ENCODE peak calls at places on chromosomes 1 and 21, in eight cellular contexts. One of them, this sample, is unnamed.

GRCh38 chr1:18512883-18513282 is 32.2 kb downstream of the KLHDC7A start:
- DNase-seq in GM12891: no peak
- DNase-seq in ACHN: no peak
- DNase-seq in ELR: no peak
- DNase-seq in effector memory CD8-positive, alpha-beta T cell: no peak
- DNase-seq in HL-60: no peak
- DNase-seq in endothelial cell of umbilical vein: no peak
- DNase-seq in NAMALWA: no peak
- DNase-seq in this sample: no peak

GRCh38 chr1:31166462-31166861 is 73.2 kb downstream of the NKAIN1 start:
- DNase-seq in GM12891: no peak
- DNase-seq in ACHN: no peak
- DNase-seq in ELR: no peak
- DNase-seq in effector memory CD8-positive, alpha-beta T cell: no peak
- DNase-seq in HL-60: no peak
- DNase-seq in endothelial cell of umbilical vein: no peak
- DNase-seq in NAMALWA: no peak
- DNase-seq in this sample: no peak

GRCh38 chr1:53371851-53372250 is 44.0 kb upstream of the LRP8 start:
- DNase-seq in GM12891: no peak
- DNase-seq in ACHN: no peak
- DNase-seq in ELR: no peak
- DNase-seq in effector memory CD8-positive, alpha-beta T cell: no peak
- DNase-seq in HL-60: no peak
- DNase-seq in endothelial cell of umbilical vein: no peak
- DNase-seq in NAMALWA: no peak
- DNase-seq in this sample: no peak

GRCh38 chr1:113021430-113022085 is 51.4 kb upstream of the LRIG2 start:
- DNase-seq in GM12891: no peak
- DNase-seq in ACHN: no peak
- DNase-seq in ELR: no peak
- DNase-seq in effector memory CD8-positive, alpha-beta T cell: no peak
- DNase-seq in HL-60: no peak
- DNase-seq in endothelial cell of umbilical vein: no peak
- DNase-seq in NAMALWA: no peak
- DNase-seq in this sample: no peak

GRCh38 chr1:37989381-37989930 is 366 bp downstream of the SF3A3 start:
- DNase-seq in GM12891: no peak
- DNase-seq in ACHN: peak; percentile 29
- DNase-seq in ELR: peak; percentile 69
- DNase-seq in effector memory CD8-positive, alpha-beta T cell: no peak
- DNase-seq in HL-60: no peak
- DNase-seq in endothelial cell of umbilical vein: no peak
- DNase-seq in NAMALWA: peak; percentile 75
- DNase-seq in this sample: peak; percentile 50

GRCh38 chr1:1371354-1371740 is 3.7 kb downstream of the AURKAIP1 start:
- DNase-seq in GM12891: no peak
- DNase-seq in ACHN: no peak
- DNase-seq in ELR: no peak
- DNase-seq in effector memory CD8-positive, alpha-beta T cell: peak; percentile 76
- DNase-seq in HL-60: peak; percentile 80
- DNase-seq in endothelial cell of umbilical vein: no peak
- DNase-seq in NAMALWA: no peak
- DNase-seq in this sample: no peak

GRCh38 chr1:227864882-227865281 is 49.4 kb downstream of the PRSS38 start:
- DNase-seq in GM12891: no peak
- DNase-seq in ACHN: no peak
- DNase-seq in ELR: no peak
- DNase-seq in effector memory CD8-positive, alpha-beta T cell: no peak
- DNase-seq in HL-60: no peak
- DNase-seq in endothelial cell of umbilical vein: no peak
- DNase-seq in NAMALWA: no peak
- DNase-seq in this sample: no peak

GRCh38 chr1:79323240-79324025 is 316.9 kb upstream of the ADGRL4 start:
- DNase-seq in GM12891: no peak
- DNase-seq in ACHN: peak; percentile 65
- DNase-seq in ELR: peak; percentile 98
- DNase-seq in effector memory CD8-positive, alpha-beta T cell: no peak
- DNase-seq in HL-60: no peak
- DNase-seq in endothelial cell of umbilical vein: peak; percentile 62
- DNase-seq in NAMALWA: no peak
- DNase-seq in this sample: peak; percentile 97

GRCh38 chr1:63922848-63923247 is 149.0 kb downstream of the ROR1 start:
- DNase-seq in GM12891: no peak
- DNase-seq in ACHN: no peak
- DNase-seq in ELR: no peak
- DNase-seq in effector memory CD8-positive, alpha-beta T cell: no peak
- DNase-seq in HL-60: no peak
- DNase-seq in endothelial cell of umbilical vein: no peak
- DNase-seq in NAMALWA: no peak
- DNase-seq in this sample: no peak

GRCh38 chr1:92310185-92310597 is 11.3 kb downstream of the RPAP2 start:
- DNase-seq in GM12891: no peak
- DNase-seq in ACHN: peak; percentile 34
- DNase-seq in ELR: peak; percentile 64
- DNase-seq in effector memory CD8-positive, alpha-beta T cell: no peak
- DNase-seq in HL-60: no peak
- DNase-seq in endothelial cell of umbilical vein: peak; percentile 33
- DNase-seq in NAMALWA: peak; percentile 51
- DNase-seq in this sample: peak; percentile 35

GRCh38 chr1:241376711-241377110 is 19.7 kb upstream of the RGS7 start:
- DNase-seq in GM12891: no peak
- DNase-seq in ACHN: no peak
- DNase-seq in ELR: no peak
- DNase-seq in effector memory CD8-positive, alpha-beta T cell: no peak
- DNase-seq in HL-60: no peak
- DNase-seq in endothelial cell of umbilical vein: no peak
- DNase-seq in NAMALWA: no peak
- DNase-seq in this sample: no peak

GRCh38 chr1:182107218-182107617 is 45.7 kb upstream of the ZNF648 start:
- DNase-seq in GM12891: no peak
- DNase-seq in ACHN: no peak
- DNase-seq in ELR: no peak
- DNase-seq in effector memory CD8-positive, alpha-beta T cell: no peak
- DNase-seq in HL-60: no peak
- DNase-seq in endothelial cell of umbilical vein: no peak
- DNase-seq in NAMALWA: no peak
- DNase-seq in this sample: peak; percentile 44

GRCh38 chr1:212458817-212459216 is 26.1 kb downstream of the NENF start:
- DNase-seq in GM12891: no peak
- DNase-seq in ACHN: no peak
- DNase-seq in ELR: no peak
- DNase-seq in effector memory CD8-positive, alpha-beta T cell: no peak
- DNase-seq in HL-60: no peak
- DNase-seq in endothelial cell of umbilical vein: no peak
- DNase-seq in NAMALWA: peak; percentile 47
- DNase-seq in this sample: no peak

GRCh38 chr1:233114860-233115259 is 164.4 kb downstream of the NTPCR start:
- DNase-seq in GM12891: no peak
- DNase-seq in ACHN: peak; percentile 4
- DNase-seq in ELR: no peak
- DNase-seq in effector memory CD8-positive, alpha-beta T cell: no peak
- DNase-seq in HL-60: peak; percentile 74
- DNase-seq in endothelial cell of umbilical vein: peak; percentile 29
- DNase-seq in NAMALWA: no peak
- DNase-seq in this sample: no peak

GRCh38 chr1:109620396-109620817 is 770 bp downstream of the AMPD2 start:
- DNase-seq in GM12891: no peak
- DNase-seq in ACHN: peak; percentile 51
- DNase-seq in ELR: peak; percentile 67
- DNase-seq in effector memory CD8-positive, alpha-beta T cell: no peak
- DNase-seq in HL-60: no peak
- DNase-seq in endothelial cell of umbilical vein: no peak
- DNase-seq in NAMALWA: no peak
- DNase-seq in this sample: peak; percentile 59

GRCh38 chr1:228011721-228012311 is 5.0 kb downstream of the WNT3A start:
- DNase-seq in GM12891: no peak
- DNase-seq in ACHN: no peak
- DNase-seq in ELR: no peak
- DNase-seq in effector memory CD8-positive, alpha-beta T cell: no peak
- DNase-seq in HL-60: no peak
- DNase-seq in endothelial cell of umbilical vein: no peak
- DNase-seq in NAMALWA: no peak
- DNase-seq in this sample: no peak

GRCh38 chr1:151827853-151828252 is 3.7 kb downstream of the RORC start:
- DNase-seq in GM12891: no peak
- DNase-seq in ACHN: no peak
- DNase-seq in ELR: no peak
- DNase-seq in effector memory CD8-positive, alpha-beta T cell: no peak
- DNase-seq in HL-60: no peak
- DNase-seq in endothelial cell of umbilical vein: no peak
- DNase-seq in NAMALWA: no peak
- DNase-seq in this sample: no peak

GRCh38 chr1:27058976-27059688 is 46.5 kb upstream of the TENT5B start:
- DNase-seq in GM12891: no peak
- DNase-seq in ACHN: no peak
- DNase-seq in ELR: no peak
- DNase-seq in effector memory CD8-positive, alpha-beta T cell: no peak
- DNase-seq in HL-60: no peak
- DNase-seq in endothelial cell of umbilical vein: no peak
- DNase-seq in NAMALWA: no peak
- DNase-seq in this sample: no peak

GRCh38 chr21:45459171-45460010 is 54.4 kb downstream of the COL18A1 start:
- DNase-seq in GM12891: no peak
- DNase-seq in ACHN: no peak
- DNase-seq in ELR: no peak
- DNase-seq in effector memory CD8-positive, alpha-beta T cell: no peak
- DNase-seq in HL-60: no peak
- DNase-seq in endothelial cell of umbilical vein: no peak
- DNase-seq in NAMALWA: no peak
- DNase-seq in this sample: no peak

GRCh38 chr1:165116732-165117131 is 239.8 kb downstream of the LMX1A start:
- DNase-seq in GM12891: no peak
- DNase-seq in ACHN: peak; percentile 93
- DNase-seq in ELR: peak; percentile 84
- DNase-seq in effector memory CD8-positive, alpha-beta T cell: no peak
- DNase-seq in HL-60: no peak
- DNase-seq in endothelial cell of umbilical vein: no peak
- DNase-seq in NAMALWA: no peak
- DNase-seq in this sample: peak; percentile 97

GRCh38 chr1:184930232-184930631 is 44.1 kb downstream of the NIBAN1 start:
- DNase-seq in GM12891: no peak
- DNase-seq in ACHN: no peak
- DNase-seq in ELR: no peak
- DNase-seq in effector memory CD8-positive, alpha-beta T cell: no peak
- DNase-seq in HL-60: no peak
- DNase-seq in endothelial cell of umbilical vein: no peak
- DNase-seq in NAMALWA: no peak
- DNase-seq in this sample: no peak

GRCh38 chr1:229105822-229106525 is 164.9 kb upstream of the RAB4A start:
- DNase-seq in GM12891: no peak
- DNase-seq in ACHN: no peak
- DNase-seq in ELR: no peak
- DNase-seq in effector memory CD8-positive, alpha-beta T cell: no peak
- DNase-seq in HL-60: no peak
- DNase-seq in endothelial cell of umbilical vein: no peak
- DNase-seq in NAMALWA: no peak
- DNase-seq in this sample: no peak

GRCh38 chr1:202355944-202356553 is 7.5 kb downstream of the PPP1R12B start:
- DNase-seq in GM12891: no peak
- DNase-seq in ACHN: no peak
- DNase-seq in ELR: no peak
- DNase-seq in effector memory CD8-positive, alpha-beta T cell: no peak
- DNase-seq in HL-60: no peak
- DNase-seq in endothelial cell of umbilical vein: no peak
- DNase-seq in NAMALWA: no peak
- DNase-seq in this sample: peak; percentile 26

GRCh38 chr1:114024049-114024448 is 44.8 kb downstream of the OLFML3 start:
- DNase-seq in GM12891: no peak
- DNase-seq in ACHN: no peak
- DNase-seq in ELR: no peak
- DNase-seq in effector memory CD8-positive, alpha-beta T cell: no peak
- DNase-seq in HL-60: no peak
- DNase-seq in endothelial cell of umbilical vein: no peak
- DNase-seq in NAMALWA: no peak
- DNase-seq in this sample: no peak

GRCh38 chr1:207020016-207020708 is 12.4 kb downstream of the C1orf116 start:
- DNase-seq in GM12891: no peak
- DNase-seq in ACHN: no peak
- DNase-seq in ELR: no peak
- DNase-seq in effector memory CD8-positive, alpha-beta T cell: no peak
- DNase-seq in HL-60: no peak
- DNase-seq in endothelial cell of umbilical vein: no peak
- DNase-seq in NAMALWA: no peak
- DNase-seq in this sample: peak; percentile 56

GRCh38 chr1:115089443-115090340 is at the start of gene TSPAN2:
- DNase-seq in GM12891: peak; percentile 32
- DNase-seq in ACHN: peak; percentile 86
- DNase-seq in ELR: peak; percentile 46
- DNase-seq in effector memory CD8-positive, alpha-beta T cell: peak; percentile 45
- DNase-seq in HL-60: no peak
- DNase-seq in endothelial cell of umbilical vein: peak; percentile 8
- DNase-seq in NAMALWA: peak; percentile 17
- DNase-seq in this sample: peak; percentile 70

GRCh38 chr1:37822942-37823865 is 15.2 kb upstream of the YRDC start:
- DNase-seq in GM12891: no peak
- DNase-seq in ACHN: no peak
- DNase-seq in ELR: peak; percentile 59
- DNase-seq in effector memory CD8-positive, alpha-beta T cell: no peak
- DNase-seq in HL-60: no peak
- DNase-seq in endothelial cell of umbilical vein: no peak
- DNase-seq in NAMALWA: no peak
- DNase-seq in this sample: peak; percentile 26

GRCh38 chr1:226604846-226605572 is 56.4 kb downstream of the STUM start:
- DNase-seq in GM12891: no peak
- DNase-seq in ACHN: no peak
- DNase-seq in ELR: no peak
- DNase-seq in effector memory CD8-positive, alpha-beta T cell: no peak
- DNase-seq in HL-60: no peak
- DNase-seq in endothelial cell of umbilical vein: no peak
- DNase-seq in NAMALWA: no peak
- DNase-seq in this sample: no peak

GRCh38 chr1:113057006-113057405 is 16.0 kb upstream of the LRIG2 start:
- DNase-seq in GM12891: no peak
- DNase-seq in ACHN: peak; percentile 30
- DNase-seq in ELR: no peak
- DNase-seq in effector memory CD8-positive, alpha-beta T cell: no peak
- DNase-seq in HL-60: no peak
- DNase-seq in endothelial cell of umbilical vein: peak; percentile 64
- DNase-seq in NAMALWA: peak; percentile 28
- DNase-seq in this sample: peak; percentile 57

GRCh38 chr1:25534389-25534788 is 9.0 kb upstream of the LDLRAP1 start:
- DNase-seq in GM12891: no peak
- DNase-seq in ACHN: no peak
- DNase-seq in ELR: no peak
- DNase-seq in effector memory CD8-positive, alpha-beta T cell: no peak
- DNase-seq in HL-60: no peak
- DNase-seq in endothelial cell of umbilical vein: no peak
- DNase-seq in NAMALWA: no peak
- DNase-seq in this sample: no peak

GRCh38 chr1:226622012-226622411 is 73.4 kb downstream of the STUM start:
- DNase-seq in GM12891: no peak
- DNase-seq in ACHN: no peak
- DNase-seq in ELR: no peak
- DNase-seq in effector memory CD8-positive, alpha-beta T cell: no peak
- DNase-seq in HL-60: no peak
- DNase-seq in endothelial cell of umbilical vein: no peak
- DNase-seq in NAMALWA: no peak
- DNase-seq in this sample: no peak